ENCODE peak calls at places on chromosome 16, in four cellular contexts. X is right lobe of liver, P is body of pancreas, S is heart left ventricle. E is an unnamed sample.

GRCh38 chr16:81774348-81774747 is 4.7 kb upstream of the PLCG2 start:
- DNase-seq in X (no peak), P (no peak), S (peak), E (peak)

GRCh38 chr16:81612351-81613170 is 166.5 kb upstream of the PLCG2 start:
- DNase-seq in X (no peak), P (no peak), S (peak), E (no peak)

GRCh38 chr16:23990507-23990906 is 154.7 kb downstream of the PRKCB start:
- DNase-seq in X (no peak), P (no peak), S (no peak), E (no peak)

GRCh38 chr16:54280751-54281150 is 5.8 kb downstream of the IRX3 start:
- DNase-seq in X (no peak), P (no peak), S (no peak), E (no peak)

GRCh38 chr16:83771306-83771942 is 36.4 kb upstream of the HSBP1 start:
- DNase-seq in X (peak), P (peak), S (peak), E (no peak)

GRCh38 chr16:79542196-79542859 is 58.2 kb downstream of the MAF start:
- DNase-seq in X (peak), P (no peak), S (peak), E (no peak)

GRCh38 chr16:27432600-27432957 is 30.6 kb downstream of the IL21R start:
- DNase-seq in X (no peak), P (no peak), S (peak), E (no peak)

GRCh38 chr16:12323007-12323699 is 346.6 kb downstream of the SNX29 start:
- DNase-seq in X (no peak), P (no peak), S (no peak), E (peak)

GRCh38 chr16:82138478-82139285 is 31.3 kb downstream of the MPHOSPH6 start:
- DNase-seq in X (no peak), P (no peak), S (no peak), E (no peak)

GRCh38 chr16:86355114-86355513 is 155.2 kb upstream of the FOXF1 start:
- DNase-seq in X (no peak), P (no peak), S (no peak), E (no peak)

GRCh38 chr16:74679983-74680382 is 13.3 kb upstream of the RFWD3 start:
- DNase-seq in X (no peak), P (no peak), S (no peak), E (no peak)

GRCh38 chr16:66618588-66618987 is 14.1 kb downstream of the CMTM3 start:
- DNase-seq in X (no peak), P (no peak), S (no peak), E (no peak)

GRCh38 chr16:11743308-11744074 is 834 bp upstream of the TXNDC11 start:
- DNase-seq in X (peak), P (peak), S (peak), E (peak)

GRCh38 chr16:56226840-56227525 is 35.7 kb downstream of the GNAO1 start:
- DNase-seq in X (no peak), P (no peak), S (no peak), E (no peak)

GRCh38 chr16:30867747-30868146 is 26.1 kb downstream of the BCL7C start:
- DNase-seq in X (no peak), P (no peak), S (no peak), E (no peak)

GRCh38 chr16:17345043-17345442 is 125.7 kb downstream of the XYLT1 start:
- DNase-seq in X (no peak), P (peak), S (no peak), E (peak)

GRCh38 chr16:67326472-67327309 is at the start of the genes KCTD19 and LRRC36:
- DNase-seq in X (peak), P (peak), S (peak), E (peak)

GRCh38 chr16:12305847-12306246 is 329.3 kb downstream of the SNX29 start:
- DNase-seq in X (no peak), P (no peak), S (no peak), E (no peak)

GRCh38 chr16:66479661-66480264 is 52.7 kb downstream of the BEAN1 start:
- DNase-seq in X (peak), P (no peak), S (no peak), E (no peak)

GRCh38 chr16:14364386-14365199 is 265.5 kb downstream of the PARN start:
- DNase-seq in X (no peak), P (no peak), S (no peak), E (no peak)

GRCh38 chr16:66130296-66130910 is 236.1 kb upstream of the CDH5 start:
- DNase-seq in X (no peak), P (no peak), S (no peak), E (no peak)

GRCh38 chr16:74623214-74623842 is 16.4 kb upstream of the GLG1 start:
- DNase-seq in X (no peak), P (no peak), S (no peak), E (peak)

GRCh38 chr16:19186403-19186802 is 18.4 kb downstream of the SYT17 start:
- DNase-seq in X (no peak), P (no peak), S (no peak), E (no peak)

GRCh38 chr16:20763461-20764232 is at the start of gene ACSM3:
- DNase-seq in X (peak), P (peak), S (peak), E (peak)

GRCh38 chr16:4320030-4320429 is 4.2 kb downstream of the GLIS2 start:
- DNase-seq in X (no peak), P (no peak), S (no peak), E (no peak)

GRCh38 chr16:30660424-30661251 is 2.4 kb downstream of the FBRS start:
- DNase-seq in X (no peak), P (no peak), S (no peak), E (peak)

DNA sequence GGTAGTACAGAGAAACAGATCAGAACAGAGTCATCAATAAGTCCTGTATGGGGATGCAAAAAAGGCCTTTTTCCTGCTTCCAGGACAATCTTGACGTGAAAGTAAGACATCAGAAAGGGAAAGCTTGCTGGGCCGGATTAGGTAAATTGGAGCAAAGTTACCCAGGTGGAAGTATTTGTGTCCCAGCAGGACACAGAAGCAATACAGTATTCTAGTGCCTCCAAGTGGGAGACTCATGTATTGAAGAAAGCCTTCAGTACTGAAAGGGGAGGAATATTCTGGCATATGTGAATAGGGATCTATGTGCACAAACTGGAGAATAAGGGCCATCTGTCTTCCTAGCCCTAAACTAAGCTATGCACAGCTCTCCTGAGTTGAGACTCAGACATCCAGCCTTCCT is 327.2 kb upstream of the CDH8 start:
- DNase-seq in X (no peak), P (no peak), S (no peak), E (no peak)
- TF ChIP-seq CTCF in X (no peak), P (no peak), S (no peak), E (no peak)

GRCh38 chr16:87765473-87765775 is 362 bp downstream of the KLHDC4 start:
- DNase-seq in X (no peak), P (no peak), S (peak), E (peak)

GRCh38 chr16:87764600-87765472 is 950 bp downstream of the KLHDC4 start:
- DNase-seq in X (no peak), P (no peak), S (no peak), E (no peak)

GRCh38 chr16:87765776-87766484 is at the start of gene KLHDC4:
- DNase-seq in X (peak), P (peak), S (peak), E (peak)

GRCh38 chr16:87762620-87763019 is 3.2 kb downstream of the KLHDC4 start:
- DNase-seq in X (no peak), P (no peak), S (no peak), E (no peak)

DNA sequence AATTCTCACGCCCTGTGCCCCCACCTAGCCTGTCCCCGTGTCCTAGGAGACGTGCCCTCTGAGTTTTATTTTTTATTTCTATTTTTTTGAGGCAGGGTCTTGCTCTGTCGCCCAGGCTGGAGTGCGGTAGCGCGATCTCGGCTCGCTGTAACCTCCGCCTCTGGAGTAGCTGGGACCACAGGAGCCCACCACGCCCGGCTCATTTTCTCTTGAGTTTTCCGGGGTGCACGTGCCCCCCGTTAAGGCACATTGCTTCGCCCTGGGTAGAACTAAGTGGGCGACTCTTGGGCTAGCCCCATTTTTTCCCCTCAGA is 655 bp upstream of the KLHDC4 start:
- DNase-seq in X (no peak), P (no peak), S (no peak), E (no peak)
- H3K4me3 ChIP-seq in X (peak), P (peak), S (peak), E (peak)

DNA sequence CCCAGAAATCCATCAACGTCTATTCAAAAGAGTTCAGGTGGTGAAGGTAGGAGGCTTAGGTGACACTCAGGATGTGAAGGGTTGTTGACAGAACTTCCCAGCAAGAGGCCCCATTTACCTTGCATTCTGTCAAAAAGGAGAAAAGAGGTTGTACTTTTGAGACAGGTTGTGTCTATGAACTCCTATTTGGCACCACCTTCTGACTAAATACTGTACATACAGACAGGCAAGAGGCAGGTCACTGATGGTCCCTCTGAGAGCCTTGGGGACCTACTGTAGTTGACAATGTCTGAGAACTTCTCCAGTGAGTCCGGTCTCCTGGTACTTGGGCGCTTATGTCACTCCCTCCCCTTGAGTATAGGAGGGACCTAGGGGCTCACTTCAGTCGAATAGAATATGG is 479.3 kb upstream of the ZFHX3 start:
- DNase-seq in X (no peak), P (no peak), S (no peak), E (peak)
- TF ChIP-seq CTCF in X (no peak), P (no peak), S (no peak), E (no peak)

GRCh38 chr16:1026784-1027415 is 45.3 kb downstream of the SOX8 start:
- DNase-seq in X (no peak), P (no peak), S (no peak), E (no peak)
- H3K4me3 ChIP-seq in X (no peak), P (no peak), S (no peak), E (no peak)

GRCh38 chr16:76278086-76278485 is 885 bp downstream of the CNTNAP4 start:
- DNase-seq in X (no peak), P (no peak), S (no peak), E (no peak)

GRCh38 chr16:76280421-76280820 is 3.2 kb downstream of the CNTNAP4 start:
- DNase-seq in X (no peak), P (no peak), S (no peak), E (no peak)

GRCh38 chr16:76277099-76278030 is at the start of gene CNTNAP4:
- DNase-seq in X (peak), P (no peak), S (no peak), E (no peak)

DNA sequence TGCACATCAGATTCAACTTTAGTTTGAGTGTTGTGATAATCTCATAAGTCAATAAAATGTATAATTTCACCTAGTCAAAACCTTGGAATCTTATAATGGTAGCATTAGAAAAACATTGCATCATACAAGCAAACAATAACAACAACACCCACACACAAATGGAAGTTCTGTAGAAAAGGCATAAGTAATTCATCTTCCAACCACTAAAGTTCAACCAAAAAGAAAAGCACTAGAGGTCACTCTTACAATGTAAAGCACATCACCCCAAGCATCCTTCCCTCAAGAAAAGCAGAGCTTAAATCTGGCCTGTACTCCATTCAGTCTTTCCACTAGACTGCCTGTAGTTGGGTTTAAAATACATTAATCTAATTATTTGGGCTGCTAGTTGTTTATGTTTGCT is 1.8 kb downstream of the CNTNAP4 start:
- DNase-seq in X (no peak), P (no peak), S (no peak), E (peak)
- TF ChIP-seq CTCF in X (peak), P (peak), S (no peak), E (peak)

DNA sequence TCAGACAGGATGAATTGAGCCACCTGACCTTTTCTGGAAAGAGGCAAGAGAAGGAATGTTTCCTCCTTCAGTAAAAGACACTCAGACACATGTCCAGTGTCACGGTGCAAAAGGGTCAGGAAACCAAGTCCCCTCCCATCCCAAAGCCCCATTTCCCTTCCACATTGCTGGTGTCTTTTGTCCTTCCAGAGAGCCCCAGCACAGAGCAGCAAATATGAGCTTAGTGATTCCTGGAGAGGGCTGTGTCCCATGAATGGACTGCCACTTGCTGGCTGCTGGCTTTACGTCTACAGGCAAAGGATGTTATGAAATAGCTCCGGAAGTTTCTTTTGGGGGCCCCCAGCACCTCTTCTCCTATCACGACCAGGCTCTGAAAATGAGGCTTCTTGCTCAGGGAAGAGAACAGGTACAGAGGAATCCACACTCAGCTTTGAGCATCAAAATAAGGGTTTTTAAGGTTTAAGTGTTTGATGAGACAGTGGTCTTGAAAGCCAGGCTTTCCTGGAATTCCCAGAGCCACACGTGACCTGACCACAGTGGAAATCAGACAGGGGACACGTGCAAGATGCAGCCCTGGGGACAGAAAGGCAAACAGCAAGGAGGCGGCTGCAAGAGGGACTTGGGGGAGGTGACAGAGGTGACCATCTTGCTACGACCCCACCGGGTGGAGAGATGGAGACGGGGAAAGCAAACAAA is 58.1 kb downstream of the ZDHHC7 start:
- DNase-seq in X (no peak), P (no peak), S (no peak), E (peak)
- H3K4me3 ChIP-seq in X (no peak), P (no peak), S (no peak), E (no peak)

DNA sequence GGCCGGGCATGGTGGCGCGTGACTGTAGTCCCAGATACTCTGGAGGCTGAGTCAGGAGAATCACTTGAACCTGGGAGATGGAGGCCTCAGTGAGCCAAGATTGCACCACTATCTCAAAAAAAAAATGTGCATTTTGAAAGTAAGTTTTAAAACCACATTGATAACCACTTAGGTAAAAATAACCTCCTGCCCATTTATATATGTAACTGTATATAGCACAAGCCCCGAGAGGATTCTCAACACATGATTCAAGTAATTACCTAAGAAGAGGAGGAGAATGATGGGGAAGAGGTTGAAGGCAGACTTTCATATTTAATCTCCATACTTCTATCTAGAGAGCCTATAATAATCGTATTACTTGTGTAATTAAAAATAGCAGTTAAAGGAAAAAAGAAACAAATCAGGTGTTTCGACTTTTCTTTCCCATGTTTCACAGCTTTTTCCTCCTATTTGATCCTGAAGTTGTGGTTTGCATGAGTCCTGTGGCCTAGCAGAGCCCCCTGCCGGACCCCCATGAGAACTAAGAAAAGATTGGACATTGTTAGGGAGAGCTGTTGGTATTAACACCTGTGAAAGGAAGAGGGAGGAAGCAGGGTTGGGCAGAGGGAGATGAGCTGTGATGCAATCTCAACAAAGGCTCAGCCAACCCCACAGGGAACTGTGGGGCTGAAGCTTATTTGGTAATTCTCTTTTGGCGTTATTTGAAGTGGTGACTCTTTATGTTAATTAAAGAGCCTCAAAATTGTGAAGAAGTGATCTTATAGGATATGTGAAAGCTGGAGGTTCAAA is 22.1 kb downstream of the PMFBP1 start:
- DNase-seq in X (no peak), P (no peak), S (no peak), E (peak)
- TF ChIP-seq CTCF in X (no peak), P (no peak), S (no peak), E (no peak)

GRCh38 chr16:85136213-85136704 is 24.0 kb upstream of the CIBAR2 start:
- DNase-seq in X (no peak), P (no peak), S (peak), E (peak)

GRCh38 chr16:85138073-85138824 is 26.0 kb upstream of the CIBAR2 start:
- DNase-seq in X (no peak), P (no peak), S (no peak), E (no peak)

GRCh38 chr16:85136705-85137322 is 24.5 kb upstream of the CIBAR2 start:
- DNase-seq in X (peak), P (peak), S (peak), E (peak)

GRCh38 chr16:85138825-85139627 is 26.8 kb upstream of the CIBAR2 start:
- DNase-seq in X (no peak), P (peak), S (no peak), E (no peak)

DNA sequence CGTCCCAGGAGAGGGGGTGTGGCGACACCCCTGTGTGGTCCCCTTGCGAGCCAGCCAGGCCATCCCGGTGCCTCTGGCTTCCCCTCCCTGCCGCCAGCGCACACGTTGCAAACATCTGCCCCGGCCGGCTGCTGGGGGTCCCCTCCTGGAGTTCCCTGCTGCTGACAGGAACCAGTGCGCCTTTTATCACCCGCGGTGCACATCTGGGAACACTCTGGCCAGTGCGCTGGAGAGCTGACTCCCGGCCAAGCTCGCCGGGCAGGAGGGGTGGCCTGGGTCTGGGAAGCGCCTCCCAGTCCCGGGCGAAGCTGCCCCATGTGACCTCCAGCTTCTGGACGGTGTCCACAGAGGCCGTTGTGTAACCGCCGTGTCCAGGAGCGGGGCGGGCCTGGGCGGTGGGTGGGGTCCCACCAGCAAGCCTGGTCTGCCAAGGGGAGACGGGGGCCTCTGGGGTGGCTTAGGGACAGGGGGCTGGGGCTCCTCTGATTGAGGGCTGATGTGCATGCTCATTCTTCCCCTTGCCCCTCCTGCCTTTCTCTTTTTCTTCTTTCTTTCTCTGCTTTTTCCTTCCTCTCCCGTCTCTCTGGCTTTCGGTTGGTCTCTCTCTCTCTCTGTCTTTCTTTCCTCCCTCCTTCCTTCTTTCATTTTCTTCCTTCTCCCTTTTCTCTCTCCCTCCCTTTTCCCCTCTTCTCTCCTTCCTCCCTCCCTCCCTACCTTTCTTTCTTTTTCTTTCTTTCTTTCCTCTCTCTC is 25.2 kb upstream of the CIBAR2 start:
- DNase-seq in X (peak), P (peak), S (peak), E (no peak)
- H3K4me3 ChIP-seq in X (peak), P (no peak), S (no peak), E (no peak)

GRCh38 chr16:72094266-72094610 is 591 bp downstream of the DHX38 start:
- DNase-seq in X (no peak), P (no peak), S (no peak), E (no peak)
- TF ChIP-seq CTCF in X (no peak), P (no peak), S (no peak), E (no peak)